ENCODE peak calls at places on chromosomes 12 and 14, in six cellular contexts. One of them, this sample, is unnamed.

GRCh38 chr12:124829008-124829707 is 34.5 kb downstream of the SCARB1 start:
- DNase-seq in H9: no peak
- DNase-seq in H1: no peak
- DNase-seq in IMR-90: peak
- DNase-seq in trophoblast cell: peak
- DNase-seq in mesenchymal stem cell: peak
- DNase-seq in this sample: no peak

GRCh38 chr14:82060219-82060618 is 526.6 kb upstream of the SEL1L start:
- DNase-seq in H9: peak
- DNase-seq in H1: no peak
- DNase-seq in IMR-90: no peak
- DNase-seq in trophoblast cell: no peak
- DNase-seq in mesenchymal stem cell: no peak
- DNase-seq in this sample: no peak

GRCh38 chr12:91662021-91662420 is 479.4 kb upstream of the DCN start:
- DNase-seq in H9: no peak
- DNase-seq in H1: no peak
- DNase-seq in IMR-90: no peak
- DNase-seq in trophoblast cell: no peak
- DNase-seq in mesenchymal stem cell: peak
- DNase-seq in this sample: no peak

GRCh38 chr14:74804219-74804825 is 41.2 kb downstream of the YLPM1 start:
- DNase-seq in H9: no peak
- DNase-seq in H1: no peak
- DNase-seq in IMR-90: peak
- DNase-seq in trophoblast cell: peak
- DNase-seq in mesenchymal stem cell: peak
- DNase-seq in this sample: peak

GRCh38 chr12:39309516-39309915 is 133.4 kb downstream of the KIF21A start:
- DNase-seq in H9: no peak
- DNase-seq in H1: no peak
- DNase-seq in IMR-90: no peak
- DNase-seq in trophoblast cell: no peak
- DNase-seq in mesenchymal stem cell: no peak
- DNase-seq in this sample: no peak

GRCh38 chr14:75578786-75579781 is 664 bp downstream of the FLVCR2 start:
- DNase-seq in H9: no peak
- DNase-seq in H1: no peak
- DNase-seq in IMR-90: peak
- DNase-seq in trophoblast cell: peak
- DNase-seq in mesenchymal stem cell: peak
- DNase-seq in this sample: peak

GRCh38 chr12:120677765-120678473 is 9.0 kb upstream of the MLEC start:
- DNase-seq in H9: no peak
- DNase-seq in H1: peak
- DNase-seq in IMR-90: no peak
- DNase-seq in trophoblast cell: no peak
- DNase-seq in mesenchymal stem cell: no peak
- DNase-seq in this sample: no peak

GRCh38 chr12:64990991-64991570 is 130.0 kb downstream of the WIF1 start:
- DNase-seq in H9: no peak
- DNase-seq in H1: no peak
- DNase-seq in IMR-90: no peak
- DNase-seq in trophoblast cell: no peak
- DNase-seq in mesenchymal stem cell: no peak
- DNase-seq in this sample: peak

GRCh38 chr12:90652280-90652679 is 302.7 kb downstream of the CCER1 start:
- DNase-seq in H9: peak
- DNase-seq in H1: no peak
- DNase-seq in IMR-90: no peak
- DNase-seq in trophoblast cell: no peak
- DNase-seq in mesenchymal stem cell: no peak
- DNase-seq in this sample: no peak

GRCh38 chr14:64234877-64235651 is 59.1 kb downstream of the ESR2 start:
- DNase-seq in H9: no peak
- DNase-seq in H1: no peak
- DNase-seq in IMR-90: peak
- DNase-seq in trophoblast cell: peak
- DNase-seq in mesenchymal stem cell: no peak
- DNase-seq in this sample: no peak

GRCh38 chr12:129531004-129531403 is 372.8 kb downstream of the TMEM132D start:
- DNase-seq in H9: peak
- DNase-seq in H1: no peak
- DNase-seq in IMR-90: no peak
- DNase-seq in trophoblast cell: peak
- DNase-seq in mesenchymal stem cell: no peak
- DNase-seq in this sample: no peak

GRCh38 chr12:106552228-106552627 is 30.6 kb upstream of the RFX4 start:
- DNase-seq in H9: no peak
- DNase-seq in H1: no peak
- DNase-seq in IMR-90: no peak
- DNase-seq in trophoblast cell: no peak
- DNase-seq in mesenchymal stem cell: no peak
- DNase-seq in this sample: no peak

GRCh38 chr12:62436164-62436503 is 30.5 kb upstream of the MON2 start:
- DNase-seq in H9: no peak
- DNase-seq in H1: no peak
- DNase-seq in IMR-90: no peak
- DNase-seq in trophoblast cell: no peak
- DNase-seq in mesenchymal stem cell: no peak
- DNase-seq in this sample: no peak

GRCh38 chr14:20971705-20972021 is 16.4 kb downstream of the RNASE2 start:
- DNase-seq in H9: no peak
- DNase-seq in H1: no peak
- DNase-seq in IMR-90: no peak
- DNase-seq in trophoblast cell: no peak
- DNase-seq in mesenchymal stem cell: no peak
- DNase-seq in this sample: no peak

GRCh38 chr12:42084522-42084921 is 60.2 kb downstream of the GXYLT1 start:
- DNase-seq in H9: no peak
- DNase-seq in H1: no peak
- DNase-seq in IMR-90: peak
- DNase-seq in trophoblast cell: no peak
- DNase-seq in mesenchymal stem cell: no peak
- DNase-seq in this sample: no peak

GRCh38 chr12:53499261-53500118 is at the start of gene MAP3K12:
- DNase-seq in H9: peak
- DNase-seq in H1: peak
- DNase-seq in IMR-90: peak
- DNase-seq in trophoblast cell: no peak
- DNase-seq in mesenchymal stem cell: peak
- DNase-seq in this sample: peak

GRCh38 chr14:54708982-54709381 is 142.1 kb downstream of the SAMD4A start:
- DNase-seq in H9: no peak
- DNase-seq in H1: no peak
- DNase-seq in IMR-90: no peak
- DNase-seq in trophoblast cell: no peak
- DNase-seq in mesenchymal stem cell: no peak
- DNase-seq in this sample: no peak

GRCh38 chr12:12511895-12512674 is 50.6 kb downstream of the DUSP16 start:
- DNase-seq in H9: no peak
- DNase-seq in H1: no peak
- DNase-seq in IMR-90: no peak
- DNase-seq in trophoblast cell: no peak
- DNase-seq in mesenchymal stem cell: no peak
- DNase-seq in this sample: no peak

GRCh38 chr14:51638071-51638944 is 13.4 kb upstream of the FRMD6 start:
- DNase-seq in H9: peak
- DNase-seq in H1: peak
- DNase-seq in IMR-90: no peak
- DNase-seq in trophoblast cell: peak
- DNase-seq in mesenchymal stem cell: no peak
- DNase-seq in this sample: no peak

GRCh38 chr12:85568395-85569103 is 267.7 kb downstream of the RASSF9 start:
- DNase-seq in H9: no peak
- DNase-seq in H1: no peak
- DNase-seq in IMR-90: no peak
- DNase-seq in trophoblast cell: no peak
- DNase-seq in mesenchymal stem cell: no peak
- DNase-seq in this sample: no peak

GRCh38 chr12:61272441-61272840 is 987.8 kb upstream of the USP15 start:
- DNase-seq in H9: no peak
- DNase-seq in H1: no peak
- DNase-seq in IMR-90: no peak
- DNase-seq in trophoblast cell: no peak
- DNase-seq in mesenchymal stem cell: no peak
- DNase-seq in this sample: no peak

GRCh38 chr12:9065607-9065856 is 50.2 kb downstream of the A2M start:
- DNase-seq in H9: no peak
- DNase-seq in H1: no peak
- DNase-seq in IMR-90: no peak
- DNase-seq in trophoblast cell: no peak
- DNase-seq in mesenchymal stem cell: peak
- DNase-seq in this sample: no peak
- H2AFZ ChIP-seq in H9: no peak
- H2AFZ ChIP-seq in H1: peak
- H2AFZ ChIP-seq in IMR-90: no peak
- H2AFZ ChIP-seq in trophoblast cell: peak
- H2AFZ ChIP-seq in mesenchymal stem cell: peak
- H2AFZ ChIP-seq in this sample: peak

GRCh38 chr12:132690112-132690511 is 2.7 kb downstream of the PXMP2 start:
- DNase-seq in H9: no peak
- DNase-seq in H1: no peak
- DNase-seq in IMR-90: no peak
- DNase-seq in trophoblast cell: no peak
- DNase-seq in mesenchymal stem cell: no peak
- DNase-seq in this sample: no peak
- H3K14ac ChIP-seq in H9: no peak
- H3K14ac ChIP-seq in H1: no peak
- H3K14ac ChIP-seq in IMR-90: no peak
- H3K14ac ChIP-seq in trophoblast cell: no peak
- H3K14ac ChIP-seq in mesenchymal stem cell: no peak
- H3K14ac ChIP-seq in this sample: no peak

DNA sequence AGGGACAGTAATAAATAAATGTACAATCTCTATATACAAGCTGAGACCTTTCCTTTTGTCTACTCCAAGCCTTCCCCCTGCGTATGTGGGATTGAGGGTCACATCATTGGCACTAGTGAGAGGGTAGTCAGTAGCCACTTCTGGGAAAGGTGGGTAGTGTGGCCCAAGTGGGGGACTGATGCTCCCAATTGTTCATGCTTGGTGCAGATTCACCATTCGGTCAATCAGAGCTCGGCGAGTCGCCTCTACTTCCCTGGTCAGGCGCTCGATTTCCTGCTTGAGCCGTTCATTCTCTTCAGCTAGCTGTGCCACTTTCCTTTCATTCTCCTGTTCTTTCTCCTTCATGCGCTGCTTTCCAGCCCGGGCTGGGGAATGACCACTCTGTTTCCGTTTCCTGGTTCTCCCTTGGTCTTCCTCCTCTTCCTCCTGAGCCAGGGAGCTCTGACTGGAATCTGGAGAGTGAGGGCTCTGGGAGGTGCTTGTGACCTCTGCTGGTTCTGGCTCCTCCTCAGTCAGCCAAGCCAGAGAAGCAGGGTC is 3.6 kb downstream of the DDIT3 start:
- DNase-seq in H9: no peak
- DNase-seq in H1: no peak
- DNase-seq in IMR-90: no peak
- DNase-seq in trophoblast cell: no peak
- DNase-seq in mesenchymal stem cell: peak
- DNase-seq in this sample: no peak
- H3K23ac ChIP-seq in H9: no peak
- H3K23ac ChIP-seq in H1: no peak
- H3K23ac ChIP-seq in IMR-90: no peak
- H3K23ac ChIP-seq in trophoblast cell: no peak
- H3K23ac ChIP-seq in mesenchymal stem cell: no peak
- H3K23ac ChIP-seq in this sample: no peak

GRCh38 chr12:68468036-68468435 is 135.9 kb upstream of the MDM1 start:
- DNase-seq in H9: no peak
- DNase-seq in H1: no peak
- DNase-seq in IMR-90: no peak
- DNase-seq in trophoblast cell: no peak
- DNase-seq in mesenchymal stem cell: no peak
- DNase-seq in this sample: no peak
- H2AFZ ChIP-seq in H9: no peak
- H2AFZ ChIP-seq in H1: no peak
- H2AFZ ChIP-seq in IMR-90: no peak
- H2AFZ ChIP-seq in trophoblast cell: no peak
- H2AFZ ChIP-seq in mesenchymal stem cell: no peak
- H2AFZ ChIP-seq in this sample: no peak

GRCh38 chr12:109830718-109831117 is 2.5 kb downstream of the TRPV4 start:
- DNase-seq in H9: no peak
- DNase-seq in H1: no peak
- DNase-seq in IMR-90: no peak
- DNase-seq in trophoblast cell: no peak
- DNase-seq in mesenchymal stem cell: no peak
- DNase-seq in this sample: no peak
- H3K14ac ChIP-seq in H9: no peak
- H3K14ac ChIP-seq in H1: no peak
- H3K14ac ChIP-seq in IMR-90: no peak
- H3K14ac ChIP-seq in trophoblast cell: no peak
- H3K14ac ChIP-seq in mesenchymal stem cell: no peak
- H3K14ac ChIP-seq in this sample: no peak

GRCh38 chr14:91389173-91389572 is 28.4 kb downstream of the CCDC88C start:
- DNase-seq in H9: no peak
- DNase-seq in H1: no peak
- DNase-seq in IMR-90: no peak
- DNase-seq in trophoblast cell: no peak
- DNase-seq in mesenchymal stem cell: no peak
- DNase-seq in this sample: no peak
- H3K23ac ChIP-seq in H9: no peak
- H3K23ac ChIP-seq in H1: no peak
- H3K23ac ChIP-seq in IMR-90: no peak
- H3K23ac ChIP-seq in trophoblast cell: no peak
- H3K23ac ChIP-seq in mesenchymal stem cell: no peak
- H3K23ac ChIP-seq in this sample: no peak

GRCh38 chr12:116339800-116340371 is 62.4 kb upstream of the MED13L start:
- DNase-seq in H9: no peak
- DNase-seq in H1: no peak
- DNase-seq in IMR-90: peak
- DNase-seq in trophoblast cell: no peak
- DNase-seq in mesenchymal stem cell: peak
- DNase-seq in this sample: no peak
- H2AFZ ChIP-seq in H9: no peak
- H2AFZ ChIP-seq in H1: no peak
- H2AFZ ChIP-seq in IMR-90: no peak
- H2AFZ ChIP-seq in trophoblast cell: no peak
- H2AFZ ChIP-seq in mesenchymal stem cell: no peak
- H2AFZ ChIP-seq in this sample: no peak

DNA sequence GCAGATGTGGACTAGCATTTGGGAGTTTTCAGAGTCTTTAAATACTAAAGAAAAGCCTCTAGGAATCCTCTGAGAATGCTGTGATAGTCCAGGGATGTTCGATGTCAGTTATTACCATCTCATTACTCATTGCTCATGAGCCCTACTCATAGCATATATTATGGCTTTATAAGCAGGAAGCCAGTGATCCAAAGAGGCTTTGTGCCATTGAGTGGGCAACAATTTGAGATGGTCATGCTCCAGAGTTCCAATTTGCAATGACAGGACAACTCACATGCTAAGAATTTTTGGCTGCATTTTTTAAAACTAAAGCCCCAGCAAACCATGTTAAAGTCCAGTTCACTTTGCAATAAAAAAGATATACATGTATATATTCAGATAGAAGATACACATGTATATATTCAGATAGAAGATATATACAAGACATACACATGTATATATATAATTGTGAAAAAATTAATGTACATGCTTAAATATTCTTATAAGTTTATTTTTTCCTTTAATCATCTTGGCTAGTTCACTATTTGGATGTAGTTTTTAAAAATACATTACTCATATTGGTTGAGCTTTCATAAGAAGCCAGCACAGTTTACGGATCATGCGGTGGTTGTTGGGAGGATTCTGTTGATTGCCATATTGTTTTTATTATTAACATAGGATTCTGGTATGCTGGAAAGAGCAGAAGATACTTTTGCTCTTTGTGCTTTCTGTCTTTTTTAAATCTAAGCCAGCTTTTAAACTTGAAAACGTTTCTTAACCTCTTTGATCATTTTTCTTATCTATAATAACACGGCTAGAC is 163.2 kb downstream of the OTOGL start:
- DNase-seq in H9: no peak
- DNase-seq in H1: no peak
- DNase-seq in IMR-90: peak
- DNase-seq in trophoblast cell: no peak
- DNase-seq in mesenchymal stem cell: no peak
- DNase-seq in this sample: no peak
- H3K14ac ChIP-seq in H9: no peak
- H3K14ac ChIP-seq in H1: no peak
- H3K14ac ChIP-seq in IMR-90: no peak
- H3K14ac ChIP-seq in trophoblast cell: no peak
- H3K14ac ChIP-seq in mesenchymal stem cell: no peak
- H3K14ac ChIP-seq in this sample: no peak

This sample was measured in neuronal stem cell.